ENCODE peak calls at places on chromosomes 12 and 14, in ten cellular contexts. One of them, this sample, is unnamed.

GRCh38 chr14:36373982-36374673 is 53.7 kb upstream of the MBIP start:
- DNase-seq in B cell: peak; percentile 22
- DNase-seq in left colon: peak; percentile 87
- DNase-seq in left ventricle myocardium superior: peak; percentile 51
- DNase-seq in IMR-90: peak; percentile 74
- DNase-seq in cardiac fibroblast: peak; percentile 84
- DNase-seq in COR-L47: peak; percentile 85
- DNase-seq in suprapubic skin: peak; percentile 87
- DNase-seq in EL: peak; percentile 71
- DNase-seq in ecto neural progenitor cell: peak; percentile 85
- DNase-seq in this sample: peak; percentile 81

GRCh38 chr12:76450690-76451089 is 102.5 kb upstream of the BBS10 start:
- DNase-seq in COR-L47: no peak
- DNase-seq in suprapubic skin: no peak
- DNase-seq in left colon: no peak
- DNase-seq in IMR-90: peak; percentile 46
- DNase-seq in left ventricle myocardium superior: no peak
- DNase-seq in EL: peak; percentile 79
- DNase-seq in B cell: no peak
- DNase-seq in ecto neural progenitor cell: no peak
- DNase-seq in cardiac fibroblast: peak; percentile 94
- DNase-seq in this sample: peak; percentile 64

GRCh38 chr12:110046451-110047187 is 1.7 kb downstream of the C12orf76 start:
- DNase-seq in ecto neural progenitor cell: no peak
- DNase-seq in suprapubic skin: no peak
- DNase-seq in EL: no peak
- DNase-seq in cardiac fibroblast: no peak
- DNase-seq in left colon: no peak
- DNase-seq in COR-L47: no peak
- DNase-seq in left ventricle myocardium superior: no peak
- DNase-seq in IMR-90: no peak
- DNase-seq in B cell: no peak
- DNase-seq in this sample: no peak

GRCh38 chr14:105944632-105945610 is 418.5 kb downstream of the TMEM121 start:
- DNase-seq in cardiac fibroblast: peak; percentile 3
- DNase-seq in left ventricle myocardium superior: peak; percentile 70
- DNase-seq in IMR-90: no peak
- DNase-seq in EL: no peak
- DNase-seq in suprapubic skin: no peak
- DNase-seq in B cell: peak; percentile 37
- DNase-seq in left colon: peak; percentile 82
- DNase-seq in COR-L47: peak; percentile 79
- DNase-seq in ecto neural progenitor cell: no peak
- DNase-seq in this sample: no peak

GRCh38 chr12:15574353-15574752 is 214.8 kb downstream of the EPS8 start:
- DNase-seq in COR-L47: no peak
- DNase-seq in left colon: no peak
- DNase-seq in suprapubic skin: no peak
- DNase-seq in IMR-90: no peak
- DNase-seq in B cell: no peak
- DNase-seq in ecto neural progenitor cell: no peak
- DNase-seq in cardiac fibroblast: no peak
- DNase-seq in left ventricle myocardium superior: no peak
- DNase-seq in EL: no peak
- DNase-seq in this sample: no peak

GRCh38 chr12:27779416-27779815 is 617 bp upstream of the KLHL42 start:
- DNase-seq in EL: peak; percentile 34
- DNase-seq in COR-L47: no peak
- DNase-seq in left ventricle myocardium superior: no peak
- DNase-seq in cardiac fibroblast: peak; percentile 29
- DNase-seq in ecto neural progenitor cell: no peak
- DNase-seq in B cell: no peak
- DNase-seq in suprapubic skin: no peak
- DNase-seq in IMR-90: no peak
- DNase-seq in left colon: peak; percentile 31
- DNase-seq in this sample: no peak

GRCh38 chr12:105986779-105987686 is 151.7 kb downstream of the NUAK1 start:
- DNase-seq in COR-L47: no peak
- DNase-seq in EL: peak; percentile 87
- DNase-seq in left colon: no peak
- DNase-seq in IMR-90: peak; percentile 95
- DNase-seq in cardiac fibroblast: peak; percentile 88
- DNase-seq in left ventricle myocardium superior: no peak
- DNase-seq in ecto neural progenitor cell: no peak
- DNase-seq in B cell: no peak
- DNase-seq in suprapubic skin: no peak
- DNase-seq in this sample: peak; percentile 88

GRCh38 chr12:57470970-57471656 is 8.6 kb downstream of the ARHGAP9 start:
- DNase-seq in EL: no peak
- DNase-seq in B cell: no peak
- DNase-seq in IMR-90: no peak
- DNase-seq in COR-L47: no peak
- DNase-seq in left colon: peak; percentile 46
- DNase-seq in cardiac fibroblast: no peak
- DNase-seq in ecto neural progenitor cell: no peak
- DNase-seq in left ventricle myocardium superior: no peak
- DNase-seq in suprapubic skin: no peak
- DNase-seq in this sample: no peak

GRCh38 chr12:91111366-91112321 is at the start of gene LUM:
- DNase-seq in suprapubic skin: no peak
- DNase-seq in IMR-90: peak; percentile 69
- DNase-seq in COR-L47: no peak
- DNase-seq in left ventricle myocardium superior: peak; percentile 45
- DNase-seq in left colon: no peak
- DNase-seq in B cell: no peak
- DNase-seq in cardiac fibroblast: peak; percentile 65
- DNase-seq in EL: peak; percentile 75
- DNase-seq in ecto neural progenitor cell: peak; percentile 57
- DNase-seq in this sample: peak; percentile 64

GRCh38 chr12:4244868-4245267 is 28.7 kb upstream of the CCND2 start:
- DNase-seq in B cell: no peak
- DNase-seq in left colon: no peak
- DNase-seq in COR-L47: no peak
- DNase-seq in cardiac fibroblast: no peak
- DNase-seq in ecto neural progenitor cell: no peak
- DNase-seq in EL: no peak
- DNase-seq in IMR-90: no peak
- DNase-seq in left ventricle myocardium superior: no peak
- DNase-seq in suprapubic skin: no peak
- DNase-seq in this sample: no peak

GRCh38 chr12:130330685-130331084 is 7.0 kb upstream of the PIWIL1 start:
- DNase-seq in ecto neural progenitor cell: no peak
- DNase-seq in cardiac fibroblast: no peak
- DNase-seq in IMR-90: no peak
- DNase-seq in COR-L47: no peak
- DNase-seq in B cell: no peak
- DNase-seq in suprapubic skin: no peak
- DNase-seq in EL: no peak
- DNase-seq in left ventricle myocardium superior: no peak
- DNase-seq in left colon: no peak
- DNase-seq in this sample: no peak

GRCh38 chr12:39935275-39935674 is 170.6 kb downstream of the SLC2A13 start:
- DNase-seq in cardiac fibroblast: peak; percentile 78
- DNase-seq in COR-L47: no peak
- DNase-seq in suprapubic skin: no peak
- DNase-seq in left ventricle myocardium superior: no peak
- DNase-seq in EL: peak; percentile 7
- DNase-seq in IMR-90: peak; percentile 44
- DNase-seq in B cell: no peak
- DNase-seq in ecto neural progenitor cell: no peak
- DNase-seq in left colon: no peak
- DNase-seq in this sample: peak; percentile 11

GRCh38 chr12:93097417-93097816 is 168.3 kb upstream of the EEA1 start:
- DNase-seq in COR-L47: no peak
- DNase-seq in EL: no peak
- DNase-seq in IMR-90: no peak
- DNase-seq in left colon: no peak
- DNase-seq in cardiac fibroblast: no peak
- DNase-seq in suprapubic skin: no peak
- DNase-seq in left ventricle myocardium superior: no peak
- DNase-seq in B cell: no peak
- DNase-seq in ecto neural progenitor cell: no peak
- DNase-seq in this sample: no peak

GRCh38 chr14:95206534-95206933 is 49.2 kb upstream of the DICER1 start:
- DNase-seq in left colon: no peak
- DNase-seq in B cell: no peak
- DNase-seq in ecto neural progenitor cell: no peak
- DNase-seq in COR-L47: no peak
- DNase-seq in suprapubic skin: no peak
- DNase-seq in left ventricle myocardium superior: no peak
- DNase-seq in EL: no peak
- DNase-seq in cardiac fibroblast: peak; percentile 63
- DNase-seq in IMR-90: no peak
- DNase-seq in this sample: no peak

GRCh38 chr12:53380797-53381738 is 1.1 kb downstream of the SP1 start:
- DNase-seq in suprapubic skin: no peak
- DNase-seq in B cell: no peak
- DNase-seq in cardiac fibroblast: peak; percentile 70
- DNase-seq in left ventricle myocardium superior: no peak
- DNase-seq in EL: peak; percentile 52
- DNase-seq in left colon: no peak
- DNase-seq in ecto neural progenitor cell: peak; percentile 68
- DNase-seq in IMR-90: peak; percentile 57
- DNase-seq in COR-L47: no peak
- DNase-seq in this sample: peak; percentile 35

GRCh38 chr12:100797786-100798580 is 3.4 kb downstream of the ANO4 start:
- DNase-seq in COR-L47: no peak
- DNase-seq in B cell: no peak
- DNase-seq in suprapubic skin: no peak
- DNase-seq in cardiac fibroblast: no peak
- DNase-seq in EL: no peak
- DNase-seq in left ventricle myocardium superior: no peak
- DNase-seq in left colon: no peak
- DNase-seq in ecto neural progenitor cell: no peak
- DNase-seq in IMR-90: no peak
- DNase-seq in this sample: no peak

GRCh38 chr14:105806568-105806967 is 280.2 kb downstream of the TMEM121 start:
- DNase-seq in left ventricle myocardium superior: no peak
- DNase-seq in COR-L47: no peak
- DNase-seq in left colon: no peak
- DNase-seq in cardiac fibroblast: no peak
- DNase-seq in ecto neural progenitor cell: no peak
- DNase-seq in IMR-90: no peak
- DNase-seq in EL: no peak
- DNase-seq in B cell: no peak
- DNase-seq in suprapubic skin: no peak
- DNase-seq in this sample: no peak

GRCh38 chr12:26520154-26520553 is 312.8 kb downstream of the ITPR2 start:
- DNase-seq in left ventricle myocardium superior: no peak
- DNase-seq in suprapubic skin: no peak
- DNase-seq in ecto neural progenitor cell: no peak
- DNase-seq in B cell: no peak
- DNase-seq in left colon: no peak
- DNase-seq in EL: no peak
- DNase-seq in cardiac fibroblast: no peak
- DNase-seq in COR-L47: no peak
- DNase-seq in IMR-90: no peak
- DNase-seq in this sample: no peak

GRCh38 chr12:45216297-45216982 is 545 bp downstream of the ANO6 start:
- DNase-seq in IMR-90: peak; percentile 49
- DNase-seq in left colon: peak; percentile 59
- DNase-seq in ecto neural progenitor cell: peak; percentile 86
- DNase-seq in cardiac fibroblast: peak; percentile 65
- DNase-seq in EL: peak; percentile 56
- DNase-seq in COR-L47: peak; percentile 36
- DNase-seq in B cell: peak; percentile 68
- DNase-seq in left ventricle myocardium superior: peak; percentile 70
- DNase-seq in suprapubic skin: peak; percentile 83
- DNase-seq in this sample: peak; percentile 58

GRCh38 chr12:110270125-110270962 is 10.7 kb upstream of the ATP2A2 start:
- DNase-seq in cardiac fibroblast: peak; percentile 46
- DNase-seq in suprapubic skin: no peak
- DNase-seq in B cell: no peak
- DNase-seq in left ventricle myocardium superior: peak; percentile 63
- DNase-seq in EL: peak; percentile 57
- DNase-seq in COR-L47: peak; percentile 100
- DNase-seq in ecto neural progenitor cell: no peak
- DNase-seq in IMR-90: peak; percentile 73
- DNase-seq in left colon: no peak
- DNase-seq in this sample: peak; percentile 52

GRCh38 chr12:119075918-119076317 is 94.6 kb downstream of the SRRM4 start:
- DNase-seq in IMR-90: no peak
- DNase-seq in left colon: no peak
- DNase-seq in cardiac fibroblast: no peak
- DNase-seq in suprapubic skin: no peak
- DNase-seq in COR-L47: no peak
- DNase-seq in ecto neural progenitor cell: no peak
- DNase-seq in EL: no peak
- DNase-seq in left ventricle myocardium superior: no peak
- DNase-seq in B cell: no peak
- DNase-seq in this sample: no peak

GRCh38 chr12:54195736-54196347 is 7.1 kb upstream of the SMUG1 start:
- DNase-seq in ecto neural progenitor cell: no peak
- DNase-seq in left colon: no peak
- DNase-seq in left ventricle myocardium superior: no peak
- DNase-seq in EL: peak; percentile 61
- DNase-seq in COR-L47: no peak
- DNase-seq in IMR-90: peak; percentile 70
- DNase-seq in suprapubic skin: no peak
- DNase-seq in cardiac fibroblast: peak; percentile 65
- DNase-seq in B cell: no peak
- DNase-seq in this sample: no peak

GRCh38 chr12:101229841-101230241 is 19.8 kb upstream of the SLC5A8 start:
- DNase-seq in B cell: no peak
- DNase-seq in cardiac fibroblast: no peak
- DNase-seq in EL: no peak
- DNase-seq in COR-L47: no peak
- DNase-seq in ecto neural progenitor cell: no peak
- DNase-seq in left ventricle myocardium superior: no peak
- DNase-seq in suprapubic skin: no peak
- DNase-seq in IMR-90: no peak
- DNase-seq in left colon: no peak
- DNase-seq in this sample: no peak

GRCh38 chr14:77859934-77860570 is 60.1 kb downstream of the ADCK1 start:
- DNase-seq in left ventricle myocardium superior: peak; percentile 46
- DNase-seq in COR-L47: no peak
- DNase-seq in cardiac fibroblast: no peak
- DNase-seq in left colon: peak; percentile 32
- DNase-seq in IMR-90: no peak
- DNase-seq in B cell: no peak
- DNase-seq in suprapubic skin: no peak
- DNase-seq in ecto neural progenitor cell: no peak
- DNase-seq in EL: no peak
- DNase-seq in this sample: no peak

GRCh38 chr14:103019827-103020226 is 37.5 kb downstream of the CDC42BPB start:
- DNase-seq in ecto neural progenitor cell: no peak
- DNase-seq in cardiac fibroblast: peak; percentile 9
- DNase-seq in EL: no peak
- DNase-seq in left colon: no peak
- DNase-seq in B cell: no peak
- DNase-seq in suprapubic skin: no peak
- DNase-seq in IMR-90: no peak
- DNase-seq in left ventricle myocardium superior: no peak
- DNase-seq in COR-L47: no peak
- DNase-seq in this sample: peak; percentile 29

GRCh38 chr14:61463664-61464063 is 142.3 kb downstream of the PRKCH start:
- DNase-seq in cardiac fibroblast: peak; percentile 37
- DNase-seq in left colon: no peak
- DNase-seq in EL: no peak
- DNase-seq in IMR-90: no peak
- DNase-seq in COR-L47: no peak
- DNase-seq in B cell: no peak
- DNase-seq in suprapubic skin: no peak
- DNase-seq in left ventricle myocardium superior: no peak
- DNase-seq in ecto neural progenitor cell: no peak
- DNase-seq in this sample: no peak

GRCh38 chr12:123363385-123363742 is 1.3 kb downstream of the SBNO1 start:
- DNase-seq in left colon: no peak
- DNase-seq in ecto neural progenitor cell: no peak
- DNase-seq in cardiac fibroblast: no peak
- DNase-seq in IMR-90: peak; percentile 7
- DNase-seq in EL: peak; percentile 29
- DNase-seq in B cell: no peak
- DNase-seq in left ventricle myocardium superior: no peak
- DNase-seq in COR-L47: no peak
- DNase-seq in suprapubic skin: no peak
- DNase-seq in this sample: peak; percentile 26

GRCh38 chr12:43338848-43339526 is 213.0 kb downstream of the ADAMTS20 start:
- DNase-seq in EL: peak; percentile 80
- DNase-seq in ecto neural progenitor cell: no peak
- DNase-seq in suprapubic skin: no peak
- DNase-seq in IMR-90: peak; percentile 76
- DNase-seq in B cell: no peak
- DNase-seq in left colon: no peak
- DNase-seq in left ventricle myocardium superior: no peak
- DNase-seq in cardiac fibroblast: peak; percentile 76
- DNase-seq in COR-L47: no peak
- DNase-seq in this sample: peak; percentile 51

This sample was measured in GM03348.